ENCODE peak calls at places on chromosome 1, in seven cellular contexts. L is KBM-7; N is stimulated activated CD4-positive, alpha-beta T cell treated with anti-CD3 and anti-CD28 coated beads, Interleukin-1b, Interleukin-23, amount 100 ng/mL, for 48 hours; K is NCI-H1694; W is hippocampal formation; Y is HTR-8/SVneo; F is left ventricle myocardium inferior. G is an unnamed sample.

GRCh38 chr1:117127840-117128239 is 6.3 kb upstream of the TRIM45 start:
- DNase-seq in L (no peak), N (no peak), K (no peak), W (no peak), Y (no peak), F (no peak), G (no peak)

GRCh38 chr1:95084317-95085176 is 11.8 kb upstream of the ALG14 start:
- DNase-seq in L (peak; percentile 41), N (no peak), K (peak; percentile 51), W (peak; percentile 16), Y (peak; percentile 22), F (no peak), G (no peak)

GRCh38 chr1:57252597-57253306 is 171.1 kb downstream of the DAB1 start:
- DNase-seq in L (no peak), N (no peak), K (no peak), W (no peak), Y (no peak), F (no peak), G (no peak)

GRCh38 chr1:97334454-97334853 is 586.4 kb downstream of the DPYD start:
- DNase-seq in L (no peak), N (no peak), K (no peak), W (no peak), Y (peak; percentile 12), F (no peak), G (no peak)

GRCh38 chr1:62926681-62927252 is 142.8 kb downstream of the ATG4C start:
- DNase-seq in L (no peak), N (no peak), K (no peak), W (no peak), Y (no peak), F (no peak), G (no peak)

GRCh38 chr1:209403921-209404320 is 179.6 kb upstream of the CAMK1G start:
- DNase-seq in L (no peak), N (no peak), K (no peak), W (no peak), Y (no peak), F (no peak), G (no peak)

GRCh38 chr1:64624446-64624766 is 120.5 kb upstream of the RAVER2 start:
- DNase-seq in L (peak; percentile 7), N (peak; percentile 13), K (no peak), W (no peak), Y (no peak), F (no peak), G (no peak)

GRCh38 chr1:27346991-27347627 is 5.3 kb downstream of the SYTL1 start:
- DNase-seq in L (no peak), N (no peak), K (no peak), W (no peak), Y (no peak), F (no peak), G (no peak)

GRCh38 chr1:84434756-84435142 is 36.5 kb downstream of the DNASE2B start:
- DNase-seq in L (no peak), N (no peak), K (no peak), W (no peak), Y (no peak), F (no peak), G (no peak)

GRCh38 chr1:160168016-160168415 is 16.6 kb downstream of the ATP1A4 start:
- DNase-seq in L (no peak), N (no peak), K (no peak), W (no peak), Y (no peak), F (no peak), G (no peak)

GRCh38 chr1:223233019-223233409 is 90.0 kb upstream of the TLR5 start:
- DNase-seq in L (no peak), N (no peak), K (no peak), W (no peak), Y (no peak), F (no peak), G (no peak)

GRCh38 chr1:72280714-72281113 is 1.6 kb downstream of the NEGR1 start:
- DNase-seq in L (peak; percentile 69), N (no peak), K (no peak), W (peak; percentile 3), Y (no peak), F (no peak), G (no peak)

GRCh38 chr1:36884029-36884701 is 150.2 kb downstream of the GRIK3 start:
- DNase-seq in L (no peak), N (no peak), K (no peak), W (no peak), Y (no peak), F (no peak), G (no peak)

GRCh38 chr1:200411406-200412257 is 1.8 kb upstream of the ZNF281 start:
- DNase-seq in L (no peak), N (no peak), K (no peak), W (no peak), Y (no peak), F (no peak), G (no peak)

GRCh38 chr1:163131981-163132380 is 62.8 kb downstream of the RGS4 start:
- DNase-seq in L (no peak), N (no peak), K (no peak), W (no peak), Y (no peak), F (no peak), G (no peak)

GRCh38 chr1:167332503-167332902 is 111.8 kb downstream of the POU2F1 start:
- DNase-seq in L (no peak), N (no peak), K (no peak), W (no peak), Y (no peak), F (no peak), G (no peak)

GRCh38 chr1:241592273-241592958 is 47.8 kb downstream of the CHML start:
- DNase-seq in L (no peak), N (no peak), K (no peak), W (no peak), Y (peak; percentile 36), F (no peak), G (no peak)

GRCh38 chr1:232922475-232922874 is 27.9 kb upstream of the NTPCR start:
- DNase-seq in L (no peak), N (no peak), K (no peak), W (no peak), Y (no peak), F (no peak), G (no peak)

GRCh38 chr1:31783846-31784245 is 19.7 kb upstream of the ADGRB2 start:
- DNase-seq in L (no peak), N (no peak), K (no peak), W (no peak), Y (no peak), F (no peak), G (peak; percentile 25)

GRCh38 chr1:206748348-206749034 is 22.1 kb upstream of the IL19 start:
- DNase-seq in L (no peak), N (no peak), K (no peak), W (no peak), Y (no peak), F (no peak), G (no peak)

GRCh38 chr1:245173446-245174178 is 18.8 kb downstream of the KIF26B start:
- DNase-seq in L (no peak), N (no peak), K (no peak), W (no peak), Y (no peak), F (no peak), G (no peak)

GRCh38 chr1:168121314-168122029 is 15.3 kb downstream of the GPR161 start:
- DNase-seq in L (no peak), N (no peak), K (no peak), W (no peak), Y (no peak), F (peak; percentile 83), G (no peak)

GRCh38 chr1:228308628-228309547 is 97.7 kb downstream of the TRIM11 start:
- DNase-seq in L (no peak), N (no peak), K (no peak), W (no peak), Y (no peak), F (no peak), G (no peak)

GRCh38 chr1:6261615-6261995 is 707 bp upstream of the GPR153 start:
- DNase-seq in L (no peak), N (no peak), K (peak; percentile 29), W (no peak), Y (no peak), F (no peak), G (no peak)

GRCh38 chr1:181044449-181044966 is 10.7 kb downstream of the MR1 start:
- DNase-seq in L (no peak), N (peak; percentile 59), K (no peak), W (no peak), Y (peak; percentile 62), F (no peak), G (no peak)

GRCh38 chr1:185045793-185046441 is 559 bp downstream of the RNF2 start:
- DNase-seq in L (peak; percentile 42), N (peak; percentile 16), K (no peak), W (peak; percentile 57), Y (peak; percentile 51), F (no peak), G (peak; percentile 54)

GRCh38 chr1:15985611-15986272 is 9.8 kb upstream of the ZBTB17 start:
- DNase-seq in L (no peak), N (no peak), K (no peak), W (no peak), Y (no peak), F (no peak), G (no peak)

GRCh38 chr1:206691604-206692003 is 6.9 kb downstream of the MAPKAPK2 start:
- DNase-seq in L (no peak), N (no peak), K (no peak), W (no peak), Y (no peak), F (no peak), G (no peak)

G was measured in pancreas.